ENCODE peak calls at places on chromosomes 11 and 22, in six cellular contexts. X, A, C, F, Z and L are unnamed samples.

GRCh38 chr11:114110948-114111347 is 51.4 kb downstream of the ZBTB16 start:
- DNase-seq in A (no peak), Z (no peak), X (no peak), C (no peak), F (no peak), L (no peak)

GRCh38 chr22:48940988-48941902 is 886.4 kb downstream of the BRD1 start:
- DNase-seq in A (no peak), F (no peak), Z (no peak), X (no peak), C (no peak), L (no peak)

GRCh38 chr11:102172127-102172848 is 62.0 kb downstream of the YAP1 start:
- DNase-seq in X (no peak), A (no peak), C (no peak), F (no peak), Z (no peak), L (no peak)

GRCh38 chr11:117204283-117205080 is 5.3 kb downstream of the TAGLN start:
- DNase-seq in A (no peak), C (no peak), X (no peak), Z (no peak), F (no peak), L (no peak)

GRCh38 chr11:20021771-20022362 is 138.4 kb downstream of the DBX1 start:
- DNase-seq in F (no peak), X (no peak), C (no peak), A (peak), Z (no peak), L (no peak)

GRCh38 chr11:46200537-46201281 is 76.8 kb upstream of the CREB3L1 start:
- DNase-seq in F (no peak), X (no peak), Z (no peak), C (no peak), A (no peak), L (no peak)

GRCh38 chr11:29482510-29482909 is 534.3 kb downstream of the KCNA4 start:
- DNase-seq in C (no peak), F (no peak), X (no peak), Z (no peak), A (no peak), L (no peak)

GRCh38 chr11:63917685-63918523 is 940 bp upstream of the RCOR2 start:
- DNase-seq in A (peak), C (no peak), Z (no peak), F (peak), X (no peak), L (no peak)

GRCh38 chr22:19047993-19048392 is 74.2 kb downstream of the DGCR2 start:
- DNase-seq in C (no peak), A (no peak), X (no peak), Z (no peak), F (no peak), L (no peak)

GRCh38 chr11:12217879-12218278 is 107.5 kb downstream of the MICAL2 start:
- DNase-seq in Z (no peak), F (peak), A (no peak), X (no peak), C (no peak), L (no peak)

GRCh38 chr11:25200925-25201324 is 704.1 kb downstream of the LUZP2 start:
- DNase-seq in F (no peak), C (no peak), A (no peak), X (no peak), Z (no peak), L (no peak)

GRCh38 chr22:49300241-49300640 is 527.4 kb downstream of the BRD1 start:
- DNase-seq in A (peak), Z (no peak), C (no peak), X (no peak), F (no peak), L (no peak)

GRCh38 chr11:33116535-33116934 is 44.7 kb downstream of the CSTF3 start:
- DNase-seq in A (no peak), Z (no peak), X (no peak), F (peak), C (no peak), L (no peak)

GRCh38 chr11:117300773-117301172 is 9.6 kb downstream of the BACE1-AS start:
- DNase-seq in Z (no peak), C (no peak), X (no peak), F (no peak), A (no peak), L (no peak)

GRCh38 chr11:69887841-69888670 is 68.8 kb upstream of the FGF3 start:
- DNase-seq in C (no peak), A (no peak), F (no peak), Z (no peak), X (no peak), L (no peak)

GRCh38 chr22:36551096-36551495 is 22.1 kb upstream of the EIF3D start:
- DNase-seq in F (no peak), Z (no peak), C (no peak), A (no peak), X (no peak), L (no peak)

GRCh38 chr11:61104963-61105362 is 2.7 kb downstream of the CD5 start:
- DNase-seq in X (no peak), A (no peak), F (no peak), C (no peak), Z (no peak), L (no peak)

GRCh38 chr11:78110830-78111229 is 28.6 kb downstream of the ALG8 start:
- DNase-seq in F (no peak), X (no peak), Z (no peak), C (no peak), A (no peak), L (no peak)

GRCh38 chr11:72716788-72717435 is 35.3 kb downstream of the ARAP1 start:
- DNase-seq in Z (no peak), X (no peak), F (no peak), C (no peak), A (no peak), L (no peak)

GRCh38 chr11:48109046-48109666 is 107.5 kb upstream of the OR4B1 start:
- DNase-seq in A (no peak), Z (no peak), C (no peak), F (peak), X (peak), L (no peak)

GRCh38 chr11:95849087-95849825 is 59.0 kb downstream of the CEP57 start:
- DNase-seq in F (peak), Z (no peak), C (no peak), A (peak), X (peak), L (no peak)

GRCh38 chr22:29907753-29908515 is 25.0 kb downstream of the MTMR3 start:
- DNase-seq in F (peak), C (peak), Z (no peak), A (no peak), X (peak), L (no peak)

GRCh38 chr11:99260696-99261095 is 239.9 kb downstream of the CNTN5 start:
- DNase-seq in C (no peak), F (no peak), X (no peak), Z (no peak), A (no peak), L (no peak)

GRCh38 chr22:39469681-39470461 is 13.1 kb downstream of the MGAT3 start:
- DNase-seq in A (no peak), X (peak), F (no peak), Z (no peak), C (no peak), L (no peak)

GRCh38 chr11:61158691-61159381 is 2.4 kb downstream of the VPS37C start:
- DNase-seq in X (no peak), A (no peak), Z (no peak), F (peak), C (no peak), L (no peak)

GRCh38 chr11:59207988-59208432 is 4.7 kb downstream of the MPEG1 start:
- DNase-seq in C (peak), Z (peak), F (peak), X (peak), A (no peak), L (no peak)

GRCh38 chr11:124167852-124168251 is 15.3 kb upstream of the OR10D3 start:
- DNase-seq in A (peak), C (no peak), Z (no peak), F (no peak), X (no peak), L (no peak)

GRCh38 chr11:59857444-59858434 is 8.5 kb downstream of the TCN1 start:
- DNase-seq in Z (no peak), X (no peak), A (no peak), F (no peak), C (no peak), L (no peak)

GRCh38 chr11:37061426-37061825 is 463.4 kb upstream of the RAG2 start:
- DNase-seq in X (no peak), C (no peak), A (no peak), Z (no peak), F (peak), L (no peak)

GRCh38 chr11:12573707-12574106 is 100.5 kb upstream of the TEAD1 start:
- DNase-seq in Z (no peak), X (no peak), A (no peak), F (no peak), C (no peak), L (no peak)

GRCh38 chr11:62879554-62879953 is 1.1 kb upstream of the SLC3A2 start:
- DNase-seq in A (no peak), Z (no peak), C (no peak), X (no peak), F (no peak), L (no peak)

GRCh38 chr11:78074756-78075155 is 4.9 kb downstream of the NDUFC2 start:
- DNase-seq in C (no peak), F (peak), X (no peak), A (no peak), Z (no peak), L (no peak)

GRCh38 chr11:33835143-33835878 is 56.6 kb downstream of the LMO2 start:
- DNase-seq in X (peak), Z (no peak), A (no peak), F (peak), C (no peak), L (no peak)

GRCh38 chr11:15649371-15650104 is 534.8 kb downstream of the INSC start:
- DNase-seq in Z (no peak), C (no peak), X (no peak), A (no peak), F (no peak), L (no peak)